ENCODE peak calls at places on chromosomes 16 and 17, in ten cellular contexts. O, Y, I, H, A, M, C, P, S and G are unnamed samples.

GRCh38 chr16:30444231-30445148 is 1.2 kb downstream of the SEPHS2 start:
- DNase-seq in O (no peak), Y (no peak), I (no peak), H (no peak), A (peak), M (no peak), C (no peak), P (no peak), S (no peak), G (no peak)

GRCh38 chr17:40515491-40516041 is 14.1 kb upstream of the TNS4 start:
- DNase-seq in O (no peak), Y (no peak), I (no peak), H (no peak), A (peak), M (no peak), C (no peak), P (no peak), S (no peak), G (no peak)

GRCh38 chr17:74227271-74227670 is 13.9 kb downstream of the TTYH2 start:
- DNase-seq in O (no peak), Y (no peak), I (no peak), H (no peak), A (no peak), M (no peak), C (no peak), P (no peak), S (no peak), G (no peak)

GRCh38 chr17:54085934-54086333 is 263.2 kb downstream of the KIF2B start:
- DNase-seq in O (no peak), Y (no peak), I (no peak), H (no peak), A (no peak), M (no peak), C (no peak), P (no peak), S (no peak), G (no peak)

GRCh38 chr16:67917852-67918236 is 13.8 kb downstream of the CTRL start:
- DNase-seq in O (no peak), Y (no peak), I (no peak), H (peak), A (no peak), M (no peak), C (peak), P (no peak), S (no peak), G (no peak)

GRCh38 chr17:8122391-8122922 is 1.4 kb downstream of the HES7 start:
- DNase-seq in O (no peak), Y (no peak), I (no peak), H (no peak), A (no peak), M (no peak), C (peak), P (no peak), S (no peak), G (peak)

GRCh38 chr17:12180644-12181261 is 160.1 kb downstream of the MAP2K4 start:
- DNase-seq in O (no peak), Y (peak), I (peak), H (no peak), A (no peak), M (no peak), C (peak), P (no peak), S (no peak), G (peak)

GRCh38 chr17:73770115-73770848 is 126.0 kb upstream of the SDK2 start:
- DNase-seq in O (peak), Y (peak), I (peak), H (peak), A (peak), M (no peak), C (peak), P (peak), S (peak), G (peak)

GRCh38 chr16:88978608-88979346 is 1.8 kb upstream of the CBFA2T3 start:
- DNase-seq in O (no peak), Y (no peak), I (no peak), H (no peak), A (no peak), M (peak), C (no peak), P (no peak), S (no peak), G (no peak)

GRCh38 chr16:77288222-77288621 is 89.0 kb downstream of the SYCE1L start:
- DNase-seq in O (no peak), Y (no peak), I (no peak), H (no peak), A (no peak), M (no peak), C (peak), P (no peak), S (no peak), G (no peak)

GRCh38 chr17:18070861-18071340 is 16.8 kb upstream of the DRG2 start:
- DNase-seq in O (no peak), Y (peak), I (no peak), H (no peak), A (no peak), M (no peak), C (no peak), P (no peak), S (no peak), G (no peak)

GRCh38 chr16:66427871-66428681 is 981 bp downstream of the BEAN1 start:
- DNase-seq in O (no peak), Y (no peak), I (no peak), H (peak), A (no peak), M (peak), C (no peak), P (no peak), S (no peak), G (no peak)

GRCh38 chr17:16013943-16014407 is 14.4 kb downstream of the TTC19 start:
- DNase-seq in O (no peak), Y (no peak), I (no peak), H (no peak), A (no peak), M (no peak), C (peak), P (no peak), S (no peak), G (no peak)

GRCh38 chr16:86590501-86591144 is 12.3 kb downstream of the FOXL1 start:
- DNase-seq in O (no peak), Y (no peak), I (no peak), H (no peak), A (no peak), M (no peak), C (peak), P (no peak), S (no peak), G (no peak)

GRCh38 chr16:88527186-88527936 is 42.8 kb upstream of the ZC3H18 start:
- DNase-seq in O (peak), Y (peak), I (peak), H (no peak), A (no peak), M (peak), C (peak), P (peak), S (peak), G (peak)

GRCh38 chr16:87074635-87075318 is 242.4 kb downstream of the C16orf95 start:
- DNase-seq in O (no peak), Y (no peak), I (no peak), H (no peak), A (no peak), M (no peak), C (no peak), P (no peak), S (no peak), G (no peak)

GRCh38 chr17:34254651-34255380 is at the start of gene CCL2:
- DNase-seq in O (peak), Y (peak), I (peak), H (peak), A (peak), M (no peak), C (peak), P (no peak), S (peak), G (peak)

GRCh38 chr16:87317766-87318121 is 552 bp upstream of the C16orf95 start:
- DNase-seq in O (peak), Y (peak), I (no peak), H (peak), A (peak), M (no peak), C (peak), P (no peak), S (peak), G (peak)

GRCh38 chr16:14502932-14503741 is 126.9 kb downstream of the PARN start:
- DNase-seq in O (no peak), Y (no peak), I (no peak), H (no peak), A (no peak), M (no peak), C (no peak), P (no peak), S (no peak), G (no peak)

GRCh38 chr16:89002851-89003830 is 26.1 kb upstream of the CBFA2T3 start:
- DNase-seq in O (no peak), Y (no peak), I (no peak), H (no peak), A (no peak), M (peak), C (no peak), P (no peak), S (peak), G (no peak)

GRCh38 chr16:11949527-11949926 is 7.7 kb upstream of the NPIPB2 start:
- DNase-seq in O (no peak), Y (no peak), I (peak), H (peak), A (no peak), M (no peak), C (peak), P (no peak), S (no peak), G (peak)

GRCh38 chr17:45291170-45291805 is 25.5 kb downstream of the MAP3K14 start:
- DNase-seq in O (no peak), Y (no peak), I (no peak), H (peak), A (no peak), M (no peak), C (no peak), P (peak), S (no peak), G (no peak)

GRCh38 chr16:78283668-78284251 is 184.3 kb downstream of the WWOX start:
- DNase-seq in O (no peak), Y (no peak), I (no peak), H (no peak), A (no peak), M (no peak), C (no peak), P (no peak), S (no peak), G (no peak)

GRCh38 chr16:88964636-88965035 is 12.4 kb downstream of the CBFA2T3 start:
- DNase-seq in O (no peak), Y (no peak), I (no peak), H (no peak), A (no peak), M (no peak), C (no peak), P (no peak), S (no peak), G (no peak)

GRCh38 chr16:71626858-71627213 is 852 bp downstream of the MARVELD3 start:
- DNase-seq in O (peak), Y (peak), I (peak), H (no peak), A (no peak), M (peak), C (no peak), P (peak), S (no peak), G (peak)

GRCh38 chr17:2063306-2064146 is 8.6 kb downstream of the HIC1 start:
- DNase-seq in O (no peak), Y (no peak), I (no peak), H (no peak), A (peak), M (no peak), C (no peak), P (peak), S (peak), G (no peak)

GRCh38 chr17:73349138-73349537 is 37.3 kb upstream of the CDC42EP4 start:
- DNase-seq in O (no peak), Y (no peak), I (no peak), H (no peak), A (no peak), M (no peak), C (no peak), P (no peak), S (no peak), G (no peak)

GRCh38 chr17:8991514-8992285 is 26.2 kb upstream of the PIK3R5 start:
- DNase-seq in O (peak), Y (no peak), I (peak), H (peak), A (peak), M (no peak), C (peak), P (no peak), S (peak), G (peak)

GRCh38 chr16:65343556-65343955 is 221.7 kb upstream of the CDH11 start:
- DNase-seq in O (no peak), Y (no peak), I (no peak), H (no peak), A (no peak), M (no peak), C (no peak), P (no peak), S (no peak), G (no peak)

GRCh38 chr16:3618782-3619166 is 7.4 kb upstream of the SLX4 start:
- DNase-seq in O (peak), Y (no peak), I (no peak), H (peak), A (no peak), M (no peak), C (peak), P (no peak), S (no peak), G (no peak)

GRCh38 chr17:3738562-3739295 is 15.0 kb downstream of the HASPIN start:
- DNase-seq in O (peak), Y (no peak), I (peak), H (no peak), A (no peak), M (no peak), C (no peak), P (peak), S (no peak), G (peak)

GRCh38 chr17:61970030-61970429 is 42.2 kb upstream of the INTS2 start:
- DNase-seq in O (no peak), Y (no peak), I (no peak), H (no peak), A (no peak), M (no peak), C (no peak), P (no peak), S (no peak), G (no peak)

GRCh38 chr16:3029499-3030127 is 5.8 kb downstream of the THOC6 start:
- DNase-seq in O (no peak), Y (no peak), I (no peak), H (no peak), A (no peak), M (peak), C (no peak), P (no peak), S (no peak), G (peak)

GRCh38 chr16:58661199-58661830 is 23.3 kb downstream of the SLC38A7 start:
- DNase-seq in O (peak), Y (no peak), I (peak), H (peak), A (no peak), M (no peak), C (peak), P (no peak), S (peak), G (peak)

GRCh38 chr17:44110823-44111633 is 12.4 kb downstream of the HDAC5 start:
- DNase-seq in O (peak), Y (peak), I (peak), H (peak), A (peak), M (peak), C (peak), P (peak), S (peak), G (peak)

GRCh38 chr17:82587234-82588086 is 60.8 kb downstream of the WDR45B start:
- DNase-seq in O (no peak), Y (no peak), I (no peak), H (no peak), A (no peak), M (peak), C (peak), P (peak), S (no peak), G (no peak)
- H3K4me3 ChIP-seq in O (no peak), Y (no peak), I (no peak), H (no peak), A (no peak), M (no peak), C (no peak), P (no peak), S (no peak), G (no peak)

GRCh38 chr17:82524540-82524939 is 5.0 kb downstream of the FOXK2 start:
- DNase-seq in O (no peak), Y (no peak), I (no peak), H (no peak), A (no peak), M (no peak), C (no peak), P (no peak), S (no peak), G (no peak)
- TF ChIP-seq CTCF in O (no peak), Y (no peak), I (no peak), H (no peak), A (no peak), M (no peak), C (no peak), P (no peak), S (no peak), G (no peak)

GRCh38 chr17:38460082-38460715 is 31.9 kb downstream of the ARHGAP23 start:
- DNase-seq in O (no peak), Y (no peak), I (no peak), H (no peak), A (no peak), M (no peak), C (no peak), P (no peak), S (no peak), G (no peak)
- TF ChIP-seq POLR2A in O (no peak), Y (no peak), I (no peak), H (no peak), A (no peak), M (no peak), C (no peak), P (no peak), S (no peak), G (no peak)

GRCh38 chr16:85448557-85449194 is 164.4 kb upstream of the GSE1 start:
- DNase-seq in O (peak), Y (no peak), I (no peak), H (no peak), A (no peak), M (no peak), C (no peak), P (peak), S (no peak), G (peak)
- H3K4me3 ChIP-seq in O (no peak), Y (no peak), I (no peak), H (no peak), A (no peak), M (no peak), C (no peak), P (no peak), S (no peak), G (no peak)

DNA sequence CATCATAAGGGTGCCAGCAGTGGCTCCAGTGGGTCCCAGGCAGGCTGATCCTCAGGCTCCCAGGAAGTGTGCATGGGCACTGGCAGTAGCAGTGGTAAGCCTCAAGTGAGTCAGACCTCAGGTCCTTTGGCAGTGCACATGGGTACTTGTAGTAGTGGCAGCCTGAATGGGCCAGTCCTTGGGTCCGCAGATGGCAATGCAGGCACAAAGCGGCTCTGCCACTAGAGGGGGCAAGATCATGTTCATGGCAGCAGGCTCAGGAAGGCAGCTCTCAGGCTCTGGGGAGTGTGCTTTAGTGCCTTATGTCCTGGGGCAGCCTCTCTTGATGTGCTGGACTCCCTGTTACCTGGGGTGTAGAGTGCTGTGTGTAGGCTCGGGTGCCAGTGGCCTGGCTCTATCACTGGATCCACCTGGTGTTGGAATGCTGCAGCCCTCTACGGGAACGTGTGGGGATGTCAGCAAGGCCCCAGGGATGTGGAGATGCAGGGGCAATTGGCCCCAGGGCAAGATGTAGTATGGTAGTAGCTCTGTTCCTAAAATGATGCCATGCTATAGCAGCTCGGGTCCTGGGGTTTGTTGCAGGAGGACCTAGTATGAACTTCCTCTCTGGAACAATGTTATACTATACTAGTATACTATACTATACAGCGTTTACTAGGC is 11.0 kb downstream of the ACSM3 start:
- DNase-seq in O (peak), Y (no peak), I (peak), H (peak), A (no peak), M (no peak), C (peak), P (peak), S (peak), G (peak)
- TF ChIP-seq CTCF in O (peak), Y (no peak), I (peak), H (peak), A (no peak), M (peak), C (peak), P (no peak), S (peak), G (peak)

GRCh38 chr16:10922328-10923145 is 19.7 kb downstream of the DEXI start:
- DNase-seq in O (no peak), Y (no peak), I (no peak), H (peak), A (no peak), M (peak), C (no peak), P (no peak), S (peak), G (peak)

GRCh38 chr16:10921536-10922327 is 20.5 kb downstream of the DEXI start:
- DNase-seq in O (no peak), Y (no peak), I (no peak), H (no peak), A (no peak), M (no peak), C (no peak), P (no peak), S (peak), G (no peak)

GRCh38 chr16:10920726-10921427 is 21.4 kb downstream of the DEXI start:
- DNase-seq in O (no peak), Y (no peak), I (no peak), H (no peak), A (no peak), M (no peak), C (no peak), P (no peak), S (no peak), G (no peak)

GRCh38 chr16:10923650-10924214 is 18.5 kb downstream of the DEXI start:
- DNase-seq in O (peak), Y (peak), I (no peak), H (peak), A (no peak), M (peak), C (no peak), P (peak), S (peak), G (peak)

GRCh38 chr16:10923146-10923649 is 19.1 kb downstream of the DEXI start:
- DNase-seq in O (no peak), Y (no peak), I (no peak), H (no peak), A (no peak), M (no peak), C (no peak), P (no peak), S (no peak), G (no peak)
- TF ChIP-seq POLR2A in O (no peak), Y (no peak), I (no peak), H (no peak), A (no peak), M (no peak), C (no peak), P (no peak), S (no peak), G (no peak)

GRCh38 chr16:50695017-50696000 is 1.9 kb downstream of the NOD2 start:
- DNase-seq in O (no peak), Y (no peak), I (no peak), H (peak), A (no peak), M (no peak), C (no peak), P (no peak), S (peak), G (no peak)
- H3K4me3 ChIP-seq in O (no peak), Y (no peak), I (no peak), H (no peak), A (no peak), M (peak), C (no peak), P (no peak), S (no peak), G (no peak)

GRCh38 chr16:6884002-6884401 is 448.6 kb upstream of the RBFOX1 start:
- DNase-seq in O (no peak), Y (no peak), I (no peak), H (no peak), A (no peak), M (no peak), C (no peak), P (no peak), S (no peak), G (no peak)

DNA sequence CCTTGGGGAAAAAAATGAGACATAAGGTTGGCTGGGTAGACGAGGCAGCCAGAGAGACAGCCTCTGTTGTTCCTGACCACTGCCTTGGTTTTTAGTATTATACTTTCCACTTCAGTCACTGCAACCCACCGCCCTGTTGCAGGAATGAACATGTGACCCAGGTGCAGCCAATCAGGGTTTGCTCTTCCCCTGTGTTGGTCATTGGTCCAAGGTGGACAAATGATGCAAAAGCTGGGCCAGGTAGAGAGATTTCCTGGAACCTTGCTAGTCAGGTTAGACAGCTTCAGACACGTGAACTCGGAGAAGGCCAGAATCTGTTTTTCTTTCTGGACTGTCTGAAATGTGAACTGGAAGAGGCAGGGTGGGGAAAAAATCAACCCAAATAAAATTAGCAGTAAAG is 452.4 kb upstream of the RBFOX1 start:
- DNase-seq in O (no peak), Y (no peak), I (no peak), H (no peak), A (no peak), M (no peak), C (no peak), P (no peak), S (no peak), G (no peak)
- TF ChIP-seq CTCF in O (no peak), Y (no peak), I (no peak), H (no peak), A (no peak), M (no peak), C (no peak), P (no peak), S (no peak), G (no peak)